ENCODE peak calls at places on chromosomes 1 and 21, in nine cellular contexts. K is heart left ventricle, M is uterus, D is body of pancreas, P is adrenal gland, X is tibial nerve, T is vagina, V is IMR-90, R is HepG2. I is an unnamed sample.

GRCh38 chr21:37939251-37939650 is 23.0 kb upstream of the KCNJ6 start:
- DNase-seq in K (no peak), M (no peak), D (no peak), P (no peak), X (no peak), T (no peak), V (no peak), R (no peak), I (no peak)

GRCh38 chr1:16163882-16164820 is 8.3 kb upstream of the EPHA2 start:
- DNase-seq in K (no peak), M (peak; percentile 78), D (peak; percentile 43), P (no peak), X (no peak), T (no peak), V (peak; percentile 100), R (peak; percentile 96), I (no peak)

GRCh38 chr1:160797861-160798273 is 1.9 kb downstream of the LY9 start:
- DNase-seq in K (no peak), M (no peak), D (no peak), P (no peak), X (no peak), T (no peak), V (no peak), R (no peak), I (no peak)

GRCh38 chr1:68213843-68214242 is 18.5 kb downstream of the WLS start:
- DNase-seq in K (peak; percentile 90), M (peak; percentile 79), D (peak; percentile 72), P (peak; percentile 50), X (peak; percentile 64), T (peak; percentile 92), V (peak; percentile 58), R (peak; percentile 3), I (no peak)

GRCh38 chr1:212651977-212652376 is 43.4 kb downstream of the ATF3 start:
- DNase-seq in K (no peak), M (no peak), D (no peak), P (no peak), X (no peak), T (no peak), V (no peak), R (no peak), I (no peak)

GRCh38 chr1:42737986-42738677 is 1.9 kb downstream of the CLDN19 start:
- DNase-seq in K (no peak), M (no peak), D (no peak), P (no peak), X (no peak), T (no peak), V (no peak), R (no peak), I (no peak)

GRCh38 chr1:59703226-59703917 is 111.4 kb upstream of the HOOK1 start:
- DNase-seq in K (no peak), M (peak; percentile 61), D (no peak), P (no peak), X (no peak), T (no peak), V (no peak), R (no peak), I (no peak)

GRCh38 chr1:29082519-29082918 is 41.2 kb downstream of the TMEM200B start:
- DNase-seq in K (no peak), M (no peak), D (no peak), P (no peak), X (no peak), T (no peak), V (no peak), R (no peak), I (no peak)

GRCh38 chr1:29197590-29197924 is 15.9 kb upstream of the SRSF4 start:
- DNase-seq in K (no peak), M (no peak), D (peak; percentile 39), P (no peak), X (no peak), T (no peak), V (peak; percentile 62), R (peak; percentile 60), I (no peak)

GRCh38 chr21:21114456-21114855 is 116.2 kb downstream of the NCAM2 start:
- DNase-seq in K (no peak), M (no peak), D (no peak), P (no peak), X (no peak), T (no peak), V (no peak), R (no peak), I (no peak)

GRCh38 chr1:165886988-165887387 is 59.6 kb downstream of the UCK2 start:
- DNase-seq in K (no peak), M (no peak), D (no peak), P (no peak), X (no peak), T (no peak), V (no peak), R (no peak), I (no peak)

GRCh38 chr1:181018901-181019681 is 3.6 kb downstream of the STX6 start:
- DNase-seq in K (no peak), M (no peak), D (no peak), P (no peak), X (no peak), T (no peak), V (no peak), R (no peak), I (no peak)

GRCh38 chr1:203462878-203463277 is 12.7 kb upstream of the PRELP start:
- DNase-seq in K (no peak), M (peak; percentile 89), D (no peak), P (no peak), X (no peak), T (no peak), V (peak; percentile 79), R (no peak), I (no peak)

GRCh38 chr1:215895893-215896292 is 328.8 kb downstream of the KCTD3 start:
- DNase-seq in K (no peak), M (no peak), D (no peak), P (no peak), X (no peak), T (no peak), V (no peak), R (no peak), I (no peak)

GRCh38 chr1:245560460-245560859 is 405.7 kb downstream of the KIF26B start:
- DNase-seq in K (no peak), M (no peak), D (no peak), P (no peak), X (no peak), T (no peak), V (no peak), R (no peak), I (no peak)

GRCh38 chr21:35475006-35475405 is 425.9 kb upstream of the RUNX1 start:
- DNase-seq in K (no peak), M (no peak), D (no peak), P (no peak), X (no peak), T (no peak), V (peak; percentile 51), R (no peak), I (no peak)

GRCh38 chr1:215640429-215641148 is 73.5 kb downstream of the KCTD3 start:
- DNase-seq in K (no peak), M (no peak), D (no peak), P (no peak), X (no peak), T (no peak), V (no peak), R (no peak), I (no peak)

GRCh38 chr1:55662875-55663274 is 447.7 kb upstream of the USP24 start:
- DNase-seq in K (no peak), M (no peak), D (no peak), P (no peak), X (no peak), T (no peak), V (no peak), R (no peak), I (no peak)

GRCh38 chr1:15154480-15155036 is 1.0 kb downstream of the TMEM51 start:
- DNase-seq in K (peak; percentile 43), M (peak; percentile 28), D (peak; percentile 79), P (peak; percentile 64), X (no peak), T (no peak), V (no peak), R (no peak), I (no peak)
- TF ChIP-seq POLR2A in K (no peak), M (no peak), D (peak; percentile 54), P (no peak), X (no peak), T (no peak), V (peak; percentile 5), R (no peak), I (no peak)

DNA sequence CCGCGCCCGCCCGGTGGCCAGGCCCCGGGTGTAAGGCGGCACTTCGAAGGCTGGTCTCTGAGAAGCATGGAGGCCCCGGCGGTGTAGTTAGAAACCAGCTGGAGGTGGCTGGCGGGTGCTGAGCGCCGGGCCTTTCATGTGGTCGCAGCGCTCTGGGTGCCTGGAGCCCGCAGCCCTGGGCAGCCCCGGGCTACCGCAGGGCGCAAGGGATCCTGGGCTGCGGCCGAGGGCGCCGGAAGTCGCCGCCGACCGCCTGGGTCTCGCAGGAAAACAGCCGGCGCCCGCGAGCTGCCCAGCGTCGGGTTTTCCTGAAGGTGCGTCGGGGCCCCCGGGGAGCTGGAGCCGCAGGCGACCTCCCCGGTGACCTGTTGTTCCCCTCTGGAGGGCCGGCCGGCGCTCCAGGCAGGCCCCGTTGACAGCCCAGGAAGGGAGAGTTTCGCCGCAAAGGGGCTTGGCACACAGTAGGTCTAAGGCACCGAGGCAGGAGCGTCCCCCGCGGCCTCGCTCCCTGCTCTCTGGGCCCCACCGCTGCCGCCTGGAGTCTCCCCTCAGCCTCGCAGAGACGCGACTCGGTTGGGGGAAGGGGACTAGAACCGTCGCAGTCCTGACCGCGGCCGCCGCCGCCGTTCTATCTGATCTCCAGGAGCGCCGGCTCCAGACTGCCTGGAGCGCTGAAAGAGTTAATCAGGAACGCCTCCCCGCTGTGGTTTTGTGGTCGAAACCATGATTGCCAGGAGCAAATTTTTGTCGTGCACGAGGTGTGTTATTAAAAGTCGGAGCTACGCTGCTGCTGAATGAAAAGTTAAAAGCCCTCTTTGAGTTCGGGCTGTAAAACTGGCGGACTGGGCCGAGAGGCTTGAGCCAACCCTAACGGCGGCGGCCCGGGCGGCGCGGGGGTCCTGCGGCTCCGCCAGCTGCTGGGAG is 2.8 kb downstream of the GRHL3 start:
- DNase-seq in K (peak; percentile 47), M (peak; percentile 31), D (peak; percentile 51), P (peak; percentile 21), X (no peak), T (no peak), V (peak; percentile 76), R (no peak), I (peak; percentile 48)
- TF ChIP-seq POLR2A in K (no peak), M (no peak), D (no peak), P (no peak), X (no peak), T (peak; percentile 8), V (no peak), R (no peak), I (no peak)

DNA sequence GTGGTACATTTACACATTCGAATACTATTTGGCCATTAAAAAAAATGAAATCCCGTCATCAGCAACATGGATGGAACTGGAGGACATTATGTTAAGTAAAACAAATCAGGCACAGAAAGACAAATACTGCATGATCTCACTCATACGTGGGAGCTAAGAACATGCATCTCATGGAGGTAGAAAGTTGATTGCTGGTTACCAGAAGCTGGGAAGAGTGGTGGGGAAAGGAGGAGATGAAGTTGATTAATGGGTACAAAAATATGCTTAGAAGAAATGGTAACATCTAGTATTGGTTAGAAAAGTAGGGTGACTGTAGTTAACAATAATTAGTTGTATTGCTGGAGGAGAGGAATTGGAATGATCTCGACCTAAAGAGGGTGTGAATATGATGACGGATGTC is 24.6 kb upstream of the RNF187 start:
- DNase-seq in K (no peak), M (no peak), D (no peak), P (no peak), X (no peak), T (no peak), V (no peak), R (no peak), I (no peak)
- TF ChIP-seq POLR2A in K (no peak), M (no peak), D (no peak), P (no peak), X (no peak), T (no peak), V (no peak), R (no peak), I (no peak)

GRCh38 chr21:32483293-32483595 is 70.7 kb downstream of the EVA1C start:
- DNase-seq in K (no peak), M (no peak), D (no peak), P (no peak), X (no peak), T (no peak), V (no peak), R (no peak), I (no peak)
- TF ChIP-seq POLR2A in K (no peak), M (no peak), D (no peak), P (no peak), X (no peak), T (no peak), V (no peak), R (no peak), I (no peak)